ENCODE peak calls at places on chromosomes 2 and 18, in five cellular contexts. One of them, this sample, is unnamed. For H3K9me3 and H3K27me3, the result is how much of the 10 kb centered on the place peaks cover.

GRCh38 chr2:96119389-96119751 is 3.0 kb upstream of the ADRA2B start:
- DNase-seq in HepG2: no peak
- DNase-seq in heart left ventricle: no peak
- DNase-seq in esophagus squamous epithelium: no peak
- DNase-seq in aorta: peak
- DNase-seq in this sample: no peak

GRCh38 chr18:8951491-8951890 is 151.0 kb upstream of the NDUFV2 start:
- DNase-seq in HepG2: no peak
- DNase-seq in heart left ventricle: no peak
- DNase-seq in esophagus squamous epithelium: no peak
- DNase-seq in aorta: no peak
- DNase-seq in this sample: no peak

GRCh38 chr2:220504890-220505564 is 877.6 kb downstream of the SLC4A3 start:
- DNase-seq in HepG2: peak
- DNase-seq in heart left ventricle: no peak
- DNase-seq in esophagus squamous epithelium: no peak
- DNase-seq in aorta: no peak
- DNase-seq in this sample: no peak

GRCh38 chr2:200786423-200786822 is 25.3 kb upstream of the BZW1 start:
- DNase-seq in HepG2: peak
- DNase-seq in heart left ventricle: no peak
- DNase-seq in esophagus squamous epithelium: no peak
- DNase-seq in aorta: no peak
- DNase-seq in this sample: no peak

GRCh38 chr2:52347292-52347691 is 1315.4 kb upstream of the NRXN1 start:
- DNase-seq in HepG2: no peak
- DNase-seq in heart left ventricle: no peak
- DNase-seq in esophagus squamous epithelium: no peak
- DNase-seq in aorta: no peak
- DNase-seq in this sample: no peak

GRCh38 chr2:232890896-232891601 is 21.0 kb downstream of the SNORC start:
- DNase-seq in HepG2: no peak
- DNase-seq in heart left ventricle: no peak
- DNase-seq in esophagus squamous epithelium: no peak
- DNase-seq in aorta: peak
- DNase-seq in this sample: peak

GRCh38 chr2:224027070-224027469 is 12.0 kb downstream of the SERPINE2 start:
- DNase-seq in HepG2: no peak
- DNase-seq in heart left ventricle: no peak
- DNase-seq in esophagus squamous epithelium: no peak
- DNase-seq in aorta: no peak
- DNase-seq in this sample: no peak

GRCh38 chr2:182240862-182241371 is 185.9 kb downstream of the PDE1A start:
- DNase-seq in HepG2: peak
- DNase-seq in heart left ventricle: no peak
- DNase-seq in esophagus squamous epithelium: no peak
- DNase-seq in aorta: no peak
- DNase-seq in this sample: no peak

GRCh38 chr18:57846258-57846657 is 43.1 kb upstream of the ATP8B1 start:
- DNase-seq in HepG2: no peak
- DNase-seq in heart left ventricle: no peak
- DNase-seq in esophagus squamous epithelium: no peak
- DNase-seq in aorta: no peak
- DNase-seq in this sample: no peak

GRCh38 chr2:102145107-102145506 is 2.6 kb downstream of the IL1R1 start:
- DNase-seq in HepG2: no peak
- DNase-seq in heart left ventricle: no peak
- DNase-seq in esophagus squamous epithelium: no peak
- DNase-seq in aorta: no peak
- DNase-seq in this sample: no peak
- H3K9me3 ChIP-seq in HepG2: under half
- H3K9me3 ChIP-seq in heart left ventricle: under half
- H3K9me3 ChIP-seq in esophagus squamous epithelium: under half
- H3K9me3 ChIP-seq in aorta: under half
- H3K9me3 ChIP-seq in this sample: under half

GRCh38 chr2:46298272-46298521 is 990 bp downstream of the EPAS1 start:
- DNase-seq in HepG2: no peak
- DNase-seq in heart left ventricle: no peak
- DNase-seq in esophagus squamous epithelium: no peak
- DNase-seq in aorta: no peak
- DNase-seq in this sample: no peak

GRCh38 chr2:46296216-46296839 is 879 bp upstream of the EPAS1 start:
- DNase-seq in HepG2: no peak
- DNase-seq in heart left ventricle: peak
- DNase-seq in esophagus squamous epithelium: no peak
- DNase-seq in aorta: peak
- DNase-seq in this sample: peak

GRCh38 chr2:46297546-46298271 is 502 bp downstream of the EPAS1 start:
- DNase-seq in HepG2: peak
- DNase-seq in heart left ventricle: peak
- DNase-seq in esophagus squamous epithelium: peak
- DNase-seq in aorta: peak
- DNase-seq in this sample: peak

GRCh38 chr2:46298522-46299351 is 1.5 kb downstream of the EPAS1 start:
- DNase-seq in HepG2: no peak
- DNase-seq in heart left ventricle: peak
- DNase-seq in esophagus squamous epithelium: peak
- DNase-seq in aorta: peak
- DNase-seq in this sample: peak

DNA sequence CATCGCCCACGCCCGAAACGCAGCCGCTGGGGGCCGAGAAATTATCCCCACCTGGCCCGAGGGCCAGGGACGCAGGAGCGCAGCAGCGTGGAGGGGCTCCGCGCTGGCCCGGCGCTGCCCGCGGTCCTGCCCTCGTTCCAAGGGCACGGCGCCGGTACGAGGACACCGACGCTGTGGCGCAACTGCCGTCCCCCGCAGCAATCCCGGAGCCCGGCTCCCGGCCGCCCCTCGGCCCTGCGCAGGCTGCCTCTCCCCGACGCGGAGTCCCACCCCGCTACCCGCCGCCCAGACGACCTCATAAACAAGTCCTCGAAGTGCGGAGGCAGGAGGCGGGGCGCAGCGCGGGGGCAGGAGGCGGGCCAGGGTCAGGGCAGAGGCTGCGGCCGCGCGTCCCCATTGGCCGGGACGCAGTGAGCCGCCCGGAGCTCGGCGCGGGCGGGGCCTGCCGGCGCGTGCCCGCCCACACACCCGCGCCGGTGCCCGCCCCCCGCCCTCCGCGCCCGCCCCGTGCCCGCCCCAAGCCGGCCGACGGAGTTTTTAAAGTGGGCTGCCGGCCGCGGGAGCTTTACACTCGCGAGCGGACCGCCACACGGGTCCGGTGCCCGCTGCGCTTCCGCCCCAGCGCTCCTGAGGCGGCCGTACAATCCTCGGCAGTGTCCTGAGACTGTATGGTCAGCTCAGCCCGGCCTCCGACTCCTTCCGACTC is at the start of gene EPAS1:
- DNase-seq in HepG2: peak
- DNase-seq in heart left ventricle: peak
- DNase-seq in esophagus squamous epithelium: peak
- DNase-seq in aorta: peak
- DNase-seq in this sample: peak
- H3K27me3 ChIP-seq in HepG2: under half
- H3K27me3 ChIP-seq in heart left ventricle: under half
- H3K27me3 ChIP-seq in esophagus squamous epithelium: under half
- H3K27me3 ChIP-seq in aorta: under half
- H3K27me3 ChIP-seq in this sample: under half

GRCh38 chr2:237488901-237489860 is 2.1 kb downstream of the MLPH start:
- DNase-seq in HepG2: no peak
- DNase-seq in heart left ventricle: peak
- DNase-seq in esophagus squamous epithelium: no peak
- DNase-seq in aorta: no peak
- DNase-seq in this sample: peak

GRCh38 chr2:237490805-237491194 is 3.7 kb downstream of the MLPH start:
- DNase-seq in HepG2: no peak
- DNase-seq in heart left ventricle: no peak
- DNase-seq in esophagus squamous epithelium: no peak
- DNase-seq in aorta: no peak
- DNase-seq in this sample: no peak

GRCh38 chr2:237492137-237492890 is 5.3 kb downstream of the MLPH start:
- DNase-seq in HepG2: no peak
- DNase-seq in heart left ventricle: no peak
- DNase-seq in esophagus squamous epithelium: no peak
- DNase-seq in aorta: no peak
- DNase-seq in this sample: peak

GRCh38 chr2:237490009-237490804 is 3.2 kb downstream of the MLPH start:
- DNase-seq in HepG2: no peak
- DNase-seq in heart left ventricle: no peak
- DNase-seq in esophagus squamous epithelium: no peak
- DNase-seq in aorta: no peak
- DNase-seq in this sample: peak

DNA sequence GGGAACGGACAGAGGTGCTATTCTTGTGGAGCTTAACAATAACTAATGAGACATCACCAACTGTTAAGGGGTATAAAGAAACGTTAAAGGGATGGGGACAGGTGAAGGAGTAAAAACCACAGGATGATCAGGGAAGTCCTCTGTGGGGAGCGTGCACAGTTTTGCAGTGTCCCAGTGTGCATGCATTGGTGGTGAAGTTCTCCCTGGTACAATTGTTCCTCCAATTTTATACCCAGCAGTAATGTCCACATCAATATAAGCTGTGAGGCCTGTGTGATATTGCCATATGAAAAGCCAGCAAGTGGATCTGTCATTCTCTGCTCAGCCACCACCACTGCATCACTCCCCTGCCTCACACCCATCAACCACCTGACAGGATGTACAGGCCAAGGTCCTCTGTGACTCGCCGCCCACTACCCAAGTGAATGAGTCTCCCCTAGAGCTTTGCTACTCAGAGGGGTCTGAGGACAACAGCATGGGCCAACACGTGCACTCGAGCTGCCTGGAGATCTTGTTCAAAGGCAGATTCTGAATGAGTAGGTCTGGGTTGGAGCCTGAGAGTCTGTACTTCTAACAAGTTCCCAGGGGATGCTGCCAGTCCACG is 4.6 kb downstream of the MLPH start:
- DNase-seq in HepG2: no peak
- DNase-seq in heart left ventricle: no peak
- DNase-seq in esophagus squamous epithelium: no peak
- DNase-seq in aorta: no peak
- DNase-seq in this sample: peak
- H3K9me3 ChIP-seq in HepG2: under half
- H3K9me3 ChIP-seq in heart left ventricle: under half
- H3K9me3 ChIP-seq in esophagus squamous epithelium: under half
- H3K9me3 ChIP-seq in aorta: under half
- H3K9me3 ChIP-seq in this sample: under half

GRCh38 chr18:34322365-34323289 is 97.9 kb upstream of the NOL4 start:
- DNase-seq in HepG2: peak
- DNase-seq in heart left ventricle: peak
- DNase-seq in esophagus squamous epithelium: no peak
- DNase-seq in aorta: peak
- DNase-seq in this sample: peak

GRCh38 chr18:34314847-34315246 is 90.1 kb upstream of the NOL4 start:
- DNase-seq in HepG2: no peak
- DNase-seq in heart left ventricle: no peak
- DNase-seq in esophagus squamous epithelium: no peak
- DNase-seq in aorta: no peak
- DNase-seq in this sample: no peak

GRCh38 chr18:34321075-34321474 is 96.4 kb upstream of the NOL4 start:
- DNase-seq in HepG2: no peak
- DNase-seq in heart left ventricle: no peak
- DNase-seq in esophagus squamous epithelium: no peak
- DNase-seq in aorta: no peak
- DNase-seq in this sample: no peak

GRCh38 chr18:34315953-34316352 is 91.2 kb upstream of the NOL4 start:
- DNase-seq in HepG2: no peak
- DNase-seq in heart left ventricle: no peak
- DNase-seq in esophagus squamous epithelium: no peak
- DNase-seq in aorta: no peak
- DNase-seq in this sample: no peak

DNA sequence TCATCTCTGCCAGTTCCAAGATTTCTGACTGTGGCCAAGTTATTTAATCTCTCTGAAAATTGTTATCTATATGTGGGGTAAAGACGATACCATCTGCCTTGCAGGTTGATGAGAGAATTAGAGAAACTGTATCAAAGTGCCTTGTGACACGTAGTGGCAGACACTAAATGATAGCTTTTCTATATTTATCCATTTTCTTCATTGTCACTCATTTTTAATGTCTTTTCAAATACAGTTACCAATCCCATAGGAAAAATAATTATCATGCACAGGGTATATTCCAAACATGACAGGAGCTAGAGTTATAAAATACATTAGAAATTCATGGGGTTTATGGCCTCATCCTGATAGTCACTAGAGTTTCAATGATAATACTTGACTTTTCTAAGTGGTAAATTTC is 95.6 kb upstream of the NOL4 start:
- DNase-seq in HepG2: no peak
- DNase-seq in heart left ventricle: no peak
- DNase-seq in esophagus squamous epithelium: no peak
- DNase-seq in aorta: no peak
- DNase-seq in this sample: no peak
- H3K27me3 ChIP-seq in HepG2: under half
- H3K27me3 ChIP-seq in heart left ventricle: under half
- H3K27me3 ChIP-seq in esophagus squamous epithelium: under half
- H3K27me3 ChIP-seq in aorta: under half
- H3K27me3 ChIP-seq in this sample: under half

This sample was measured in upper lobe of right lung.